ENCODE peak calls at places on chromosomes 7 and 10, in five cellular contexts. H is OCI-LY7, J is A549, N is A673, C is substantia nigra. Y is an unnamed sample.

GRCh38 chr10:102245101-102245931 is at the start of gene GBF1:
- DNase-seq in H (peak), J (peak), N (peak), C (peak), Y (peak)

GRCh38 chr10:112295853-112296830 is 12.9 kb downstream of the TECTB start:
- DNase-seq in H (no peak), J (no peak), N (no peak), C (no peak), Y (no peak)

GRCh38 chr10:76291175-76291574 is 859.8 kb downstream of the LRMDA start:
- DNase-seq in H (no peak), J (no peak), N (no peak), C (no peak), Y (no peak)

GRCh38 chr7:130521552-130521951 is 29.7 kb downstream of the MEST start:
- DNase-seq in H (no peak), J (no peak), N (no peak), C (no peak), Y (no peak)

GRCh38 chr10:44023517-44023916 is 361.4 kb downstream of the CXCL12 start:
- DNase-seq in H (no peak), J (no peak), N (no peak), C (no peak), Y (no peak)

GRCh38 chr10:34492081-34492480 is 323.0 kb downstream of the PARD3 start:
- DNase-seq in H (no peak), J (peak), N (no peak), C (no peak), Y (no peak)

GRCh38 chr10:33233635-33234034 is 100.8 kb downstream of the NRP1 start:
- DNase-seq in H (no peak), J (no peak), N (no peak), C (no peak), Y (no peak)

GRCh38 chr7:80542398-80542797 is 30.5 kb upstream of the GNAT3 start:
- DNase-seq in H (no peak), J (peak), N (peak), C (no peak), Y (peak)

GRCh38 chr7:131959106-131959812 is 402.8 kb upstream of the PODXL start:
- DNase-seq in H (no peak), J (no peak), N (no peak), C (no peak), Y (no peak)

GRCh38 chr10:113169853-113170455 is 219.9 kb downstream of the TCF7L2 start:
- DNase-seq in H (no peak), J (no peak), N (no peak), C (no peak), Y (no peak)

GRCh38 chr7:1999278-1999984 is 233.3 kb downstream of the MAD1L1 start:
- DNase-seq in H (no peak), J (no peak), N (no peak), C (no peak), Y (no peak)

GRCh38 chr7:33868151-33868550 is 37.2 kb upstream of the BMPER start:
- DNase-seq in H (no peak), J (no peak), N (no peak), C (no peak), Y (no peak)

GRCh38 chr7:70598976-70599375 is 533.0 kb upstream of the GALNT17 start:
- DNase-seq in H (no peak), J (peak), N (no peak), C (no peak), Y (no peak)

GRCh38 chr10:35639651-35640311 is 2.3 kb downstream of the FZD8 start:
- DNase-seq in H (no peak), J (peak), N (peak), C (no peak), Y (no peak)

GRCh38 chr10:99266383-99266782 is 30.7 kb upstream of the HPSE2 start:
- DNase-seq in H (peak), J (no peak), N (peak), C (no peak), Y (no peak)

GRCh38 chr7:71752171-71752935 is 620.4 kb downstream of the GALNT17 start:
- DNase-seq in H (no peak), J (peak), N (peak), C (peak), Y (no peak)

GRCh38 chr7:152633504-152633903 is 42.4 kb downstream of the XRCC2 start:
- DNase-seq in H (no peak), J (no peak), N (no peak), C (no peak), Y (no peak)

GRCh38 chr10:60387531-60387930 is 2.1 kb downstream of the ANK3 start:
- DNase-seq in H (no peak), J (no peak), N (no peak), C (no peak), Y (no peak)

GRCh38 chr10:108358912-108359311 is 1194.4 kb upstream of the SORCS1 start:
- DNase-seq in H (no peak), J (peak), N (peak), C (no peak), Y (peak)

GRCh38 chr7:137890449-137890916 is 43.7 kb upstream of the DGKI start:
- DNase-seq in H (no peak), J (no peak), N (no peak), C (no peak), Y (no peak)

GRCh38 chr7:155002411-155003214 is at the start of gene PAXIP1:
- DNase-seq in H (peak), J (peak), N (peak), C (peak), Y (no peak)

GRCh38 chr10:683448-684071 is 5.9 kb downstream of the DIP2C start:
- DNase-seq in H (no peak), J (peak), N (peak), C (no peak), Y (peak)

GRCh38 chr7:66265566-66265965 is 60.4 kb downstream of the TPST1 start:
- DNase-seq in H (peak), J (peak), N (peak), C (no peak), Y (no peak)

GRCh38 chr10:99395750-99396445 is 34.5 kb downstream of the GOT1 start:
- DNase-seq in H (no peak), J (no peak), N (no peak), C (no peak), Y (peak)

GRCh38 chr10:7664707-7665106 is 2.1 kb downstream of the ITIH5 start:
- DNase-seq in H (no peak), J (no peak), N (no peak), C (no peak), Y (no peak)

GRCh38 chr7:73504920-73505319 is 17.2 kb downstream of the BAZ1B start:
- DNase-seq in H (no peak), J (no peak), N (no peak), C (no peak), Y (no peak)

GRCh38 chr10:77829356-77829755 is 97.2 kb downstream of the DLG5 start:
- DNase-seq in H (no peak), J (no peak), N (no peak), C (no peak), Y (no peak)

GRCh38 chr7:123494193-123494796 is 40.1 kb downstream of the IQUB start:
- DNase-seq in H (peak), J (peak), N (peak), C (no peak), Y (no peak)

GRCh38 chr7:113331155-113331898 is 213.0 kb upstream of the SMIM30 start:
- DNase-seq in H (no peak), J (no peak), N (peak), C (no peak), Y (no peak)

GRCh38 chr7:3106353-3106752 is 62.7 kb upstream of the CARD11 start:
- DNase-seq in H (no peak), J (no peak), N (no peak), C (no peak), Y (no peak)

GRCh38 chr7:21869785-21870402 is 75.8 kb downstream of the CDCA7L start:
- DNase-seq in H (no peak), J (peak), N (no peak), C (no peak), Y (no peak)

GRCh38 chr10:88038268-88038667 is 174.8 kb downstream of the PTEN start:
- DNase-seq in H (no peak), J (peak), N (no peak), C (no peak), Y (peak)

GRCh38 chr7:1713502-1714484 is 43.7 kb downstream of the ELFN1 start:
- DNase-seq in H (no peak), J (no peak), N (no peak), C (no peak), Y (no peak)

GRCh38 chr10:14153570-14154055 is 177.1 kb downstream of the FRMD4A start:
- DNase-seq in H (no peak), J (peak), N (peak), C (no peak), Y (no peak)

GRCh38 chr7:824106-824505 is 8.2 kb upstream of the SUN1 start:
- DNase-seq in H (no peak), J (no peak), N (peak), C (no peak), Y (no peak)

GRCh38 chr10:90987383-90987782 is 66.5 kb upstream of the ANKRD1 start:
- DNase-seq in H (no peak), J (no peak), N (no peak), C (no peak), Y (no peak)

GRCh38 chr10:90986136-90986760 is 65.4 kb upstream of the ANKRD1 start:
- DNase-seq in H (no peak), J (no peak), N (no peak), C (no peak), Y (no peak)

GRCh38 chr10:90986870-90987269 is 66.0 kb upstream of the ANKRD1 start:
- DNase-seq in H (no peak), J (no peak), N (no peak), C (no peak), Y (no peak)

GRCh38 chr10:90988802-90989201 is 67.9 kb upstream of the ANKRD1 start:
- DNase-seq in H (no peak), J (no peak), N (no peak), C (no peak), Y (no peak)

GRCh38 chr10:90988024-90988423 is 67.1 kb upstream of the ANKRD1 start:
- DNase-seq in H (no peak), J (no peak), N (no peak), C (no peak), Y (no peak)
- H3K27ac ChIP-seq in H (no peak), J (no peak), N (no peak), C (no peak), Y (no peak)

DNA sequence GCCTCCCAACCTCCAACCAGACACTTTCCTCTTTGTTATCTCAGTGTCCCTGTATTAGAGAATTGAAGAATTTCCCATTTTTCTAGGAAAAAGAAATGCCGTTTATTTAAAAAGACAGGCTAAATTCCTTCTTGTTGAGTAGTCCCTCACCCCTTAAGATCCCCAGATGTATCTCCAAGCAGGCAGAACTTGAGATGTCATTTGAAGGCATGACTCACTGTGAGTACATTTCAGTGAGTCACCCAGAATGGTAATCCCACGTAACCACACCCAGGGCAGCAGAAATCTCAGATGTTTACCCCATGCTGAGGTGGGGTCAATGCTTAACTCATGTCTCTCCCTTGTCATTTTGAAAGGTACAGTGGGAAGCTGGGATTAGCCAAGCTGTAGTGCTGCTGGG is 4.4 kb downstream of the ZNF655 start:
- DNase-seq in H (no peak), J (peak), N (peak), C (no peak), Y (peak)
- H3K27ac ChIP-seq in H (no peak), J (peak), N (no peak), C (no peak), Y (peak)

GRCh38 chr7:142535123-142535779 is 214.0 kb upstream of the PRSS1 start:
- DNase-seq in H (peak), J (peak), N (peak), C (peak), Y (peak)

GRCh38 chr7:142534726-142535122 is 214.5 kb upstream of the PRSS1 start:
- DNase-seq in H (no peak), J (no peak), N (no peak), C (no peak), Y (no peak)

GRCh38 chr7:142539901-142540300 is 209.4 kb upstream of the PRSS1 start:
- DNase-seq in H (no peak), J (peak), N (no peak), C (no peak), Y (peak)

GRCh38 chr7:142540371-142540770 is 208.9 kb upstream of the PRSS1 start:
- DNase-seq in H (no peak), J (no peak), N (no peak), C (no peak), Y (no peak)

GRCh38 chr7:142537760-142538159 is 211.5 kb upstream of the PRSS1 start:
- DNase-seq in H (no peak), J (no peak), N (no peak), C (no peak), Y (no peak)
- H3K27ac ChIP-seq in H (no peak), J (no peak), N (no peak), C (no peak), Y (no peak)

GRCh38 chr7:50329775-50330174 is 25.3 kb downstream of the IKZF1 start:
- DNase-seq in H (peak), J (no peak), N (no peak), C (no peak), Y (no peak)
- H3K27ac ChIP-seq in H (peak), J (no peak), N (no peak), C (no peak), Y (no peak)

GRCh38 chr7:7563813-7564212 is 2.9 kb upstream of the MIOS start:
- DNase-seq in H (no peak), J (no peak), N (no peak), C (no peak), Y (no peak)
- H3K27ac ChIP-seq in H (no peak), J (peak), N (no peak), C (no peak), Y (no peak)

GRCh38 chr7:42492895-42493294 is 255.9 kb upstream of the GLI3 start:
- DNase-seq in H (no peak), J (no peak), N (no peak), C (no peak), Y (no peak)

GRCh38 chr7:42495251-42495650 is 258.2 kb upstream of the GLI3 start:
- DNase-seq in H (no peak), J (no peak), N (peak), C (no peak), Y (no peak)

GRCh38 chr7:42493436-42494198 is 256.6 kb upstream of the GLI3 start:
- DNase-seq in H (no peak), J (peak), N (peak), C (no peak), Y (peak)

GRCh38 chr7:42494722-42495121 is 257.7 kb upstream of the GLI3 start:
- DNase-seq in H (no peak), J (no peak), N (no peak), C (no peak), Y (no peak)

GRCh38 chr7:42494199-42494710 is 257.2 kb upstream of the GLI3 start:
- DNase-seq in H (no peak), J (no peak), N (no peak), C (no peak), Y (no peak)
- H3K27ac ChIP-seq in H (no peak), J (no peak), N (no peak), C (no peak), Y (no peak)

DNA sequence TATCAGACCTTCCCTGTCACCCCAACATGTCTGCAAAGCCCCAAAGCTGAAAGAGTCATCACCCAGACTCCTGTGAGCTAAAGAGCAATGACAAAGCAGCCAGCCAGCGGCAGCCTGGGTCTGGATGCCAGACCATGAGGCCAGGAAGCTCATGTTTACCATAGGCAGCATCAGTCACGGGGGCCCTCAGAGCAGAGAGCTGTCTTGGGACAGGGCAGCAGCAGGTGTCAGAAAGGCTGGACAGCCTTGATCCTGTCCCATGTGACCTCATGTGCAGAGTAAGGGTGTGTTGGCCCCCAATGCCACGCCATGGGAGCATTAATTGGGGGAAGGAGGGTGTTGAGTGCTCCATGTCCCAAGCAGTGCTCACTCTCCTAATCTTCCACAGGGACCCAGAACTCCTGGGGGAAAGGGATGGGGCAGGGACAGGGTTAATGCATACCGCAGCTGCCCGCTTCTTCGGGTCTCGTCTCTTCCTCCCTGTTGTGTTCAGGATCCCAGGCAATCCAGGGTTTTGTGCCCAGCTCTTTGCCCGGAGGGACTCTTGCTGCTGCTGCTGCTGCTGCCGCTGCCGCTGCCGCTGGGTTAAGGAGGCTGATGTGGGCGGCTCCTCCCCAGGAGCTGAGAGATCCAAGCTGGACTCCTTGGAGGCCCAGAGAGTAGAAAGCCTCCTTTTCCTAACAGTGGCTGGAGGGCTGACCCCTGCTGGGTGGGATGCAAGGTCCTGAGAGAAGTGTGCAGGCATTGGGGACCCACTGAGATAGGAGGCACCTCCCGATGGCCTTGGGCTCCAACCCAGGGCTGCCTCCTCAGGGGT is 7.1 kb downstream of the CCDC201 start:
- DNase-seq in H (no peak), J (no peak), N (no peak), C (no peak), Y (no peak)
- H3K27ac ChIP-seq in H (no peak), J (no peak), N (no peak), C (no peak), Y (no peak)

Y was measured in AG04450.